ENCODE peak calls at places on chromosomes 12 and 14, in ten cellular contexts. One of them, this sample, is unnamed. For H3K36me3, the result is how much of the 10 kb centered on the place peaks cover.

GRCh38 chr14:30227871-30228270 is 300.2 kb upstream of the PRKD1 start:
- DNase-seq in Karpas-422: no peak
- DNase-seq in neural progenitor cell: no peak
- DNase-seq in upper lobe of right lung: no peak
- DNase-seq in adrenal gland: peak
- DNase-seq in GM06990: no peak
- DNase-seq in esophagus squamous epithelium: no peak
- DNase-seq in mesenchymal stem cell: peak
- DNase-seq in tibial artery: peak
- DNase-seq in BJ: no peak
- DNase-seq in this sample: peak

GRCh38 chr14:99699861-99700260 is 15.8 kb downstream of the CYP46A1 start:
- DNase-seq in Karpas-422: no peak
- DNase-seq in neural progenitor cell: no peak
- DNase-seq in upper lobe of right lung: no peak
- DNase-seq in adrenal gland: no peak
- DNase-seq in GM06990: no peak
- DNase-seq in esophagus squamous epithelium: no peak
- DNase-seq in mesenchymal stem cell: no peak
- DNase-seq in tibial artery: no peak
- DNase-seq in BJ: no peak
- DNase-seq in this sample: no peak

GRCh38 chr12:113197518-113198077 is 12.1 kb downstream of the RITA1 start:
- DNase-seq in Karpas-422: no peak
- DNase-seq in neural progenitor cell: no peak
- DNase-seq in upper lobe of right lung: no peak
- DNase-seq in adrenal gland: no peak
- DNase-seq in GM06990: no peak
- DNase-seq in esophagus squamous epithelium: no peak
- DNase-seq in mesenchymal stem cell: no peak
- DNase-seq in tibial artery: no peak
- DNase-seq in BJ: no peak
- DNase-seq in this sample: no peak

GRCh38 chr12:67256649-67257048 is 12.5 kb upstream of the CAND1 start:
- DNase-seq in Karpas-422: no peak
- DNase-seq in neural progenitor cell: no peak
- DNase-seq in upper lobe of right lung: no peak
- DNase-seq in adrenal gland: no peak
- DNase-seq in GM06990: no peak
- DNase-seq in esophagus squamous epithelium: no peak
- DNase-seq in mesenchymal stem cell: no peak
- DNase-seq in tibial artery: no peak
- DNase-seq in BJ: no peak
- DNase-seq in this sample: no peak

GRCh38 chr14:31265701-31266398 is 58.3 kb upstream of the HECTD1 start:
- DNase-seq in Karpas-422: no peak
- DNase-seq in neural progenitor cell: no peak
- DNase-seq in upper lobe of right lung: no peak
- DNase-seq in adrenal gland: no peak
- DNase-seq in GM06990: no peak
- DNase-seq in esophagus squamous epithelium: no peak
- DNase-seq in mesenchymal stem cell: no peak
- DNase-seq in tibial artery: no peak
- DNase-seq in BJ: no peak
- DNase-seq in this sample: peak

GRCh38 chr12:9707864-9708808 is 24.8 kb downstream of the CLECL1 start:
- DNase-seq in Karpas-422: peak
- DNase-seq in neural progenitor cell: peak
- DNase-seq in upper lobe of right lung: no peak
- DNase-seq in adrenal gland: peak
- DNase-seq in GM06990: no peak
- DNase-seq in esophagus squamous epithelium: no peak
- DNase-seq in mesenchymal stem cell: peak
- DNase-seq in tibial artery: peak
- DNase-seq in BJ: no peak
- DNase-seq in this sample: peak

GRCh38 chr12:15978431-15978950 is 67.4 kb downstream of the DERA start:
- DNase-seq in Karpas-422: no peak
- DNase-seq in neural progenitor cell: no peak
- DNase-seq in upper lobe of right lung: no peak
- DNase-seq in adrenal gland: no peak
- DNase-seq in GM06990: no peak
- DNase-seq in esophagus squamous epithelium: no peak
- DNase-seq in mesenchymal stem cell: peak
- DNase-seq in tibial artery: no peak
- DNase-seq in BJ: peak
- DNase-seq in this sample: peak

GRCh38 chr12:104243551-104243950 is 28.0 kb downstream of the TXNRD1 start:
- DNase-seq in Karpas-422: no peak
- DNase-seq in neural progenitor cell: no peak
- DNase-seq in upper lobe of right lung: no peak
- DNase-seq in adrenal gland: no peak
- DNase-seq in GM06990: no peak
- DNase-seq in esophagus squamous epithelium: no peak
- DNase-seq in mesenchymal stem cell: no peak
- DNase-seq in tibial artery: no peak
- DNase-seq in BJ: peak
- DNase-seq in this sample: no peak

GRCh38 chr12:92675092-92675865 is 27.5 kb upstream of the PLEKHG7 start:
- DNase-seq in Karpas-422: no peak
- DNase-seq in neural progenitor cell: no peak
- DNase-seq in upper lobe of right lung: no peak
- DNase-seq in adrenal gland: no peak
- DNase-seq in GM06990: no peak
- DNase-seq in esophagus squamous epithelium: no peak
- DNase-seq in mesenchymal stem cell: no peak
- DNase-seq in tibial artery: no peak
- DNase-seq in BJ: no peak
- DNase-seq in this sample: peak

GRCh38 chr12:4353785-4354208 is 25.7 kb downstream of the FGF23 start:
- DNase-seq in Karpas-422: peak
- DNase-seq in neural progenitor cell: peak
- DNase-seq in upper lobe of right lung: no peak
- DNase-seq in adrenal gland: no peak
- DNase-seq in GM06990: no peak
- DNase-seq in esophagus squamous epithelium: no peak
- DNase-seq in mesenchymal stem cell: no peak
- DNase-seq in tibial artery: no peak
- DNase-seq in BJ: no peak
- DNase-seq in this sample: peak

GRCh38 chr12:27969011-27969900 is 3.3 kb downstream of the PTHLH start:
- DNase-seq in Karpas-422: no peak
- DNase-seq in neural progenitor cell: peak
- DNase-seq in upper lobe of right lung: peak
- DNase-seq in adrenal gland: no peak
- DNase-seq in GM06990: no peak
- DNase-seq in esophagus squamous epithelium: no peak
- DNase-seq in mesenchymal stem cell: peak
- DNase-seq in tibial artery: peak
- DNase-seq in BJ: no peak
- DNase-seq in this sample: no peak

GRCh38 chr12:23096321-23096720 is 471.4 kb downstream of the ETNK1 start:
- DNase-seq in Karpas-422: no peak
- DNase-seq in neural progenitor cell: no peak
- DNase-seq in upper lobe of right lung: no peak
- DNase-seq in adrenal gland: no peak
- DNase-seq in GM06990: no peak
- DNase-seq in esophagus squamous epithelium: no peak
- DNase-seq in mesenchymal stem cell: no peak
- DNase-seq in tibial artery: no peak
- DNase-seq in BJ: no peak
- DNase-seq in this sample: no peak

GRCh38 chr12:97385121-97385520 is 77.5 kb upstream of the RMST start:
- DNase-seq in Karpas-422: no peak
- DNase-seq in neural progenitor cell: no peak
- DNase-seq in upper lobe of right lung: no peak
- DNase-seq in adrenal gland: no peak
- DNase-seq in GM06990: no peak
- DNase-seq in esophagus squamous epithelium: no peak
- DNase-seq in mesenchymal stem cell: no peak
- DNase-seq in tibial artery: no peak
- DNase-seq in BJ: no peak
- DNase-seq in this sample: no peak

GRCh38 chr12:51951843-51952722 is 584 bp downstream of the ACVR1B start:
- DNase-seq in Karpas-422: peak
- DNase-seq in neural progenitor cell: peak
- DNase-seq in upper lobe of right lung: peak
- DNase-seq in adrenal gland: no peak
- DNase-seq in GM06990: peak
- DNase-seq in esophagus squamous epithelium: no peak
- DNase-seq in mesenchymal stem cell: no peak
- DNase-seq in tibial artery: peak
- DNase-seq in BJ: no peak
- DNase-seq in this sample: no peak

GRCh38 chr14:98943907-98944306 is 328.1 kb downstream of the BCL11B start:
- DNase-seq in Karpas-422: no peak
- DNase-seq in neural progenitor cell: no peak
- DNase-seq in upper lobe of right lung: no peak
- DNase-seq in adrenal gland: no peak
- DNase-seq in GM06990: no peak
- DNase-seq in esophagus squamous epithelium: no peak
- DNase-seq in mesenchymal stem cell: no peak
- DNase-seq in tibial artery: no peak
- DNase-seq in BJ: no peak
- DNase-seq in this sample: no peak

GRCh38 chr12:24539646-24540045 is 409.3 kb downstream of the BCAT1 start:
- DNase-seq in Karpas-422: no peak
- DNase-seq in neural progenitor cell: no peak
- DNase-seq in upper lobe of right lung: no peak
- DNase-seq in adrenal gland: no peak
- DNase-seq in GM06990: no peak
- DNase-seq in esophagus squamous epithelium: no peak
- DNase-seq in mesenchymal stem cell: peak
- DNase-seq in tibial artery: no peak
- DNase-seq in BJ: no peak
- DNase-seq in this sample: no peak

GRCh38 chr14:75604979-75605825 is 26.8 kb downstream of the FLVCR2 start:
- DNase-seq in Karpas-422: no peak
- DNase-seq in neural progenitor cell: no peak
- DNase-seq in upper lobe of right lung: peak
- DNase-seq in adrenal gland: peak
- DNase-seq in GM06990: no peak
- DNase-seq in esophagus squamous epithelium: no peak
- DNase-seq in mesenchymal stem cell: no peak
- DNase-seq in tibial artery: peak
- DNase-seq in BJ: no peak
- DNase-seq in this sample: no peak

DNA sequence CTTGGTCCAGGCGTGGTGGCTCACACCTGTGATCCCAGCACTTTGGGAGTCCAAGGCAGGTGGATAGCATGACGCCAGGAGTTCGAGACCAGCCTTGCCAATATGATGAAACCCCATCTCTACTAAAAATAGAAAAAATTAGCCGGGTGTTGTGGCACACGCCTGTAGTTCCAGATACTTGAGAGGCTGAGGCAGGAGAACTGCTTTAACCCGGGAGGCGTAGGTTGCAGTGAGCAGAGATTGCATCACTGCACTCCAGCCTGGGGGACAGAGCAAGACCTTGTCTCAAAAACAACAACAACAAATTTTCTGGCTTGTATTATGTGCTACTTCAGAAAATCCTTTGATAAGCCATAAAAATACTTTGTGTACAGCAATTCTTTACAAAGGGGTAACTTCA is 41.1 kb downstream of the LARP4 start:
- DNase-seq in Karpas-422: no peak
- DNase-seq in neural progenitor cell: no peak
- DNase-seq in upper lobe of right lung: no peak
- DNase-seq in adrenal gland: no peak
- DNase-seq in GM06990: no peak
- DNase-seq in esophagus squamous epithelium: no peak
- DNase-seq in mesenchymal stem cell: no peak
- DNase-seq in tibial artery: no peak
- DNase-seq in BJ: no peak
- DNase-seq in this sample: no peak
- H3K36me3 ChIP-seq in Karpas-422: half or more
- H3K36me3 ChIP-seq in neural progenitor cell: under half
- H3K36me3 ChIP-seq in upper lobe of right lung: half or more
- H3K36me3 ChIP-seq in adrenal gland: under half
- H3K36me3 ChIP-seq in GM06990: under half
- H3K36me3 ChIP-seq in esophagus squamous epithelium: under half
- H3K36me3 ChIP-seq in mesenchymal stem cell: under half
- H3K36me3 ChIP-seq in tibial artery: half or more
- H3K36me3 ChIP-seq in BJ: under half
- H3K36me3 ChIP-seq in this sample: under half

GRCh38 chr14:21245813-21246212 is 23.4 kb downstream of the HNRNPC start:
- DNase-seq in Karpas-422: no peak
- DNase-seq in neural progenitor cell: no peak
- DNase-seq in upper lobe of right lung: no peak
- DNase-seq in adrenal gland: no peak
- DNase-seq in GM06990: no peak
- DNase-seq in esophagus squamous epithelium: no peak
- DNase-seq in mesenchymal stem cell: no peak
- DNase-seq in tibial artery: no peak
- DNase-seq in BJ: no peak
- DNase-seq in this sample: no peak
- H3K36me3 ChIP-seq in Karpas-422: half or more
- H3K36me3 ChIP-seq in neural progenitor cell: under half
- H3K36me3 ChIP-seq in upper lobe of right lung: half or more
- H3K36me3 ChIP-seq in adrenal gland: under half
- H3K36me3 ChIP-seq in GM06990: under half
- H3K36me3 ChIP-seq in esophagus squamous epithelium: under half
- H3K36me3 ChIP-seq in mesenchymal stem cell: under half
- H3K36me3 ChIP-seq in tibial artery: under half
- H3K36me3 ChIP-seq in BJ: under half
- H3K36me3 ChIP-seq in this sample: under half

GRCh38 chr14:33463731-33464130 is 487.1 kb downstream of the EGLN3 start:
- DNase-seq in Karpas-422: no peak
- DNase-seq in neural progenitor cell: no peak
- DNase-seq in upper lobe of right lung: no peak
- DNase-seq in adrenal gland: no peak
- DNase-seq in GM06990: no peak
- DNase-seq in esophagus squamous epithelium: no peak
- DNase-seq in mesenchymal stem cell: no peak
- DNase-seq in tibial artery: no peak
- DNase-seq in BJ: no peak
- DNase-seq in this sample: no peak
- H3K36me3 ChIP-seq in Karpas-422: under half
- H3K36me3 ChIP-seq in neural progenitor cell: under half
- H3K36me3 ChIP-seq in upper lobe of right lung: under half
- H3K36me3 ChIP-seq in adrenal gland: under half
- H3K36me3 ChIP-seq in GM06990: under half
- H3K36me3 ChIP-seq in esophagus squamous epithelium: under half
- H3K36me3 ChIP-seq in mesenchymal stem cell: under half
- H3K36me3 ChIP-seq in tibial artery: under half
- H3K36me3 ChIP-seq in BJ: under half
- H3K36me3 ChIP-seq in this sample: under half

DNA sequence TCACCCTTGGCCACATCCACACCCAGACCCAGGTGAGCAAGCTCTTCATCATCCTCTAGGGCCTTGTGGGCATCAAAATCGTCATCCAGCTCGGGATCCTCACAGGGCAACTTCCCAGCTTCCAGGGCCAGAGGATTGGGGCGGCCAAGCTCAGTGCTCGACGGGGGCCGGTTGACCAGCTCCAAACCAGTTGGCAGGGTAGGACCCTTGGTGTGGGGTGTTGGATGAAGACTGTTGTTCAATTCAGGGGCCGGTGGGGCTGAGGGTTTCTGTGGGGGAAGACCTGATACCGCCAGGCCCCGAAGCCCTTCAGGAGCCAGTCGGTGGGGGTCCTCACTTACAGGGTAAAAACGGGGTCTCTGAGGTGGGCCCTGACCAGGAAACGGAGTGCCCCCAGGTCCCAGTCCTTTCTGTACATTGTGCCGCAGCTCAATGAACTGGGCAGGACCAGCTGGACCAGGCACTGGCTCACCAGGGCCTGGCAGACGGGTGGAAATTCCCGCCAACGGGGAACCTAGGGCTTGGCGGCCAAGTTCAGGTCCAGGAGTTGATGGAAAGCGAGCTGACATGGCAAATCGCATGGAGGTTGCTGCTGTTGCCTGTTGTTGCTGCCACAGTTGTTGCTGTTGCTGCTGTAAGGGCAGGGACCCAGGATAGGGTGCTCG is 19.8 kb upstream of the PRKAG1 start:
- DNase-seq in Karpas-422: no peak
- DNase-seq in neural progenitor cell: no peak
- DNase-seq in upper lobe of right lung: no peak
- DNase-seq in adrenal gland: no peak
- DNase-seq in GM06990: no peak
- DNase-seq in esophagus squamous epithelium: no peak
- DNase-seq in mesenchymal stem cell: no peak
- DNase-seq in tibial artery: no peak
- DNase-seq in BJ: no peak
- DNase-seq in this sample: no peak
- H3K36me3 ChIP-seq in Karpas-422: half or more
- H3K36me3 ChIP-seq in neural progenitor cell: under half
- H3K36me3 ChIP-seq in upper lobe of right lung: half or more
- H3K36me3 ChIP-seq in adrenal gland: under half
- H3K36me3 ChIP-seq in GM06990: half or more
- H3K36me3 ChIP-seq in esophagus squamous epithelium: half or more
- H3K36me3 ChIP-seq in mesenchymal stem cell: half or more
- H3K36me3 ChIP-seq in tibial artery: half or more
- H3K36me3 ChIP-seq in BJ: half or more
- H3K36me3 ChIP-seq in this sample: under half

This sample was measured in mammary epithelial cell.